ENCODE peak calls at places on chromosomes 13 and 19, in four cellular contexts. I is neural crest cell; A is stimulated activated CD4-positive, alpha-beta T cell treated with anti-CD3 and anti-CD28 coated beads, TNF-alpha, amount 100 ng/mL, for 1 hour; P is GM06990. W is an unnamed sample.

GRCh38 chr13:24081388-24081787 is 79.1 kb upstream of the SPATA13 start:
- DNase-seq in P (no peak), I (no peak), A (no peak), W (no peak)

GRCh38 chr19:58042709-58043340 is 9.0 kb downstream of the ZSCAN1 start:
- DNase-seq in I (no peak), P (no peak), A (no peak), W (no peak)

GRCh38 chr19:16876904-16877361 is 11.9 kb upstream of the F2RL3 start:
- DNase-seq in P (no peak), A (no peak), I (no peak), W (no peak)

GRCh38 chr13:111280666-111281577 is 39.5 kb upstream of the TEX29 start:
- DNase-seq in P (no peak), I (no peak), A (no peak), W (no peak)

GRCh38 chr19:51887522-51888498 is at the start of gene ZNF577:
- DNase-seq in I (peak), P (peak), A (peak), W (peak)

GRCh38 chr13:106534844-106535551 is 464 bp downstream of the EFNB2 start:
- DNase-seq in I (no peak), A (peak), P (peak), W (peak)

GRCh38 chr19:10104665-10105221 is 1.4 kb upstream of the PPAN start:
- DNase-seq in A (no peak), P (peak), I (no peak), W (no peak)

GRCh38 chr13:71864981-71865857 is 1.8 kb downstream of the DACH1 start:
- DNase-seq in A (no peak), I (peak), P (no peak), W (peak)

GRCh38 chr19:18435848-18436631 is 1.9 kb downstream of the ISYNA1 start:
- DNase-seq in P (no peak), A (no peak), I (no peak), W (no peak)

GRCh38 chr13:33642374-33643065 is 175.4 kb upstream of the RFC3 start:
- DNase-seq in I (no peak), A (no peak), P (no peak), W (no peak)

GRCh38 chr13:35552172-35552844 is 75.8 kb upstream of the MAB21L1 start:
- DNase-seq in P (no peak), I (no peak), A (no peak), W (no peak)

GRCh38 chr13:48977973-48978372 is 2.3 kb downstream of the FNDC3A start:
- DNase-seq in P (no peak), A (no peak), I (no peak), W (no peak)

GRCh38 chr13:83215627-83216026 is 666.6 kb downstream of the SLITRK1 start:
- DNase-seq in A (no peak), P (no peak), I (no peak), W (no peak)

GRCh38 chr19:58380037-58380735 is 644 bp downstream of the ZNF837 start:
- DNase-seq in I (no peak), A (no peak), P (no peak), W (no peak)

GRCh38 chr19:10474962-10475451 is 28.1 kb downstream of the KEAP1 start:
- DNase-seq in P (no peak), I (no peak), A (no peak), W (no peak)

GRCh38 chr19:13428352-13428751 is 77.9 kb downstream of the CACNA1A start:
- DNase-seq in I (peak), P (no peak), A (no peak), W (peak)

GRCh38 chr13:44048326-44048725 is 168.6 kb downstream of the LACC1 start:
- DNase-seq in P (no peak), A (no peak), I (no peak), W (no peak)

GRCh38 chr13:22455036-22455435 is 725.7 kb upstream of the SGCG start:
- DNase-seq in A (no peak), P (no peak), I (no peak), W (peak)

GRCh38 chr13:111051041-111051440 is 64.1 kb upstream of the ARHGEF7 start:
- DNase-seq in P (no peak), I (no peak), A (no peak), W (no peak)

GRCh38 chr13:111253334-111253872 is 67.0 kb upstream of the TEX29 start:
- DNase-seq in A (no peak), P (no peak), I (no peak), W (no peak)

GRCh38 chr19:40718774-40719391 is 2.0 kb downstream of the ITPKC start:
- DNase-seq in A (no peak), P (peak), I (no peak), W (peak)

GRCh38 chr13:109626386-109627171 is 159.8 kb downstream of the IRS2 start:
- DNase-seq in A (no peak), I (no peak), P (no peak), W (no peak)

GRCh38 chr13:114118086-114118762 is 14.2 kb downstream of the RASA3 start:
- DNase-seq in I (no peak), A (no peak), P (no peak), W (peak)

GRCh38 chr13:80379245-80379644 is 38.3 kb upstream of the SPRY2 start:
- DNase-seq in P (no peak), I (no peak), A (no peak), W (peak)

GRCh38 chr13:99527346-99527745 is 26.1 kb downstream of the TM9SF2 start:
- DNase-seq in P (no peak), A (no peak), I (no peak), W (no peak)

GRCh38 chr13:26557051-26557392 is 461 bp upstream of the WASF3 start:
- DNase-seq in P (no peak), A (no peak), I (no peak), W (no peak)

GRCh38 chr13:48233886-48234488 is 981 bp downstream of the ITM2B start:
- DNase-seq in P (no peak), A (no peak), I (no peak), W (no peak)

GRCh38 chr13:108947551-108948030 is 318.2 kb downstream of the MYO16 start:
- DNase-seq in A (no peak), P (no peak), I (no peak), W (no peak)

GRCh38 chr19:11480927-11481776 is at the start of gene ELAVL3:
- DNase-seq in I (peak), A (no peak), P (no peak), W (no peak)

GRCh38 chr19:14871619-14872230 is 14.2 kb downstream of the OR7A17 start:
- DNase-seq in I (no peak), A (no peak), P (no peak), W (no peak)

GRCh38 chr19:51697169-51697776 is 4.1 kb downstream of the SPACA6 start:
- DNase-seq in I (no peak), A (no peak), P (no peak), W (no peak)

GRCh38 chr13:73171242-73171641 is 112.4 kb downstream of the KLF5 start:
- DNase-seq in I (no peak), P (no peak), A (no peak), W (no peak)

GRCh38 chr13:50323440-50324070 is 308.3 kb downstream of the KCNRG start:
- DNase-seq in I (no peak), P (no peak), A (no peak), W (no peak)

GRCh38 chr19:33769208-33769607 is 27.5 kb upstream of the KCTD15 start:
- DNase-seq in A (no peak), P (no peak), I (no peak), W (no peak)

GRCh38 chr19:2813235-2814160 is 6.2 kb upstream of the ZNF554 start:
- DNase-seq in P (no peak), I (no peak), A (no peak), W (no peak)

GRCh38 chr19:5718032-5718578 is 1.8 kb downstream of the LONP1 start:
- DNase-seq in A (no peak), P (no peak), I (no peak), W (no peak)

GRCh38 chr13:36418022-36418805 is 14.1 kb upstream of the CCNA1 start:
- DNase-seq in P (no peak), I (no peak), A (no peak), W (peak)

W was measured in SJCRH30.